ENCODE peak calls at places on chromosomes 6 and 20, in five cellular contexts. S, D, P, N and B are unnamed samples. For H3K27me3, the result is how much of the 10 kb centered on the place peaks cover.

GRCh38 chr20:64144144-64144912 is 19.9 kb upstream of the MYT1 start:
- DNase-seq in S (no peak), D (no peak), P (no peak), N (no peak), B (no peak)

GRCh38 chr6:154232013-154232920 is 124.3 kb downstream of the IPCEF1 start:
- DNase-seq in S (no peak), D (no peak), P (no peak), N (peak), B (peak)

GRCh38 chr6:25215881-25216280 is 63.3 kb upstream of the CARMIL1 start:
- DNase-seq in S (no peak), D (no peak), P (no peak), N (no peak), B (peak)

GRCh38 chr6:110178626-110179405 is 654 bp downstream of the WASF1 start:
- DNase-seq in S (no peak), D (peak), P (peak), N (peak), B (peak)

GRCh38 chr20:52204136-52204535 is 12.6 kb upstream of the ZFP64 start:
- DNase-seq in S (no peak), D (no peak), P (no peak), N (no peak), B (no peak)

GRCh38 chr20:63261808-63262528 is 7.7 kb upstream of the NKAIN4 start:
- DNase-seq in S (no peak), D (no peak), P (no peak), N (no peak), B (no peak)

GRCh38 chr6:18263561-18264337 is 581 bp downstream of the DEK start:
- DNase-seq in S (no peak), D (peak), P (no peak), N (peak), B (peak)

GRCh38 chr6:45709834-45710233 is 305.8 kb downstream of the CLIC5 start:
- DNase-seq in S (no peak), D (no peak), P (no peak), N (no peak), B (no peak)

GRCh38 chr6:13863699-13864155 is 49.4 kb upstream of the MCUR1 start:
- DNase-seq in S (no peak), D (no peak), P (no peak), N (no peak), B (no peak)

GRCh38 chr6:166301611-166302529 is 6.3 kb downstream of the PRR18 start:
- DNase-seq in S (no peak), D (no peak), P (no peak), N (no peak), B (no peak)

GRCh38 chr6:122187186-122187585 is 212.3 kb upstream of the HSF2 start:
- DNase-seq in S (no peak), D (no peak), P (no peak), N (no peak), B (no peak)

GRCh38 chr20:52105045-52105572 is 86.5 kb downstream of the ZFP64 start:
- DNase-seq in S (no peak), D (no peak), P (peak), N (peak), B (peak)

GRCh38 chr20:54284928-54285704 is 77.2 kb downstream of the PFDN4 start:
- DNase-seq in S (peak), D (no peak), P (no peak), N (no peak), B (no peak)

GRCh38 chr6:90811596-90812226 is 224.8 kb upstream of the MAP3K7 start:
- DNase-seq in S (no peak), D (no peak), P (no peak), N (no peak), B (no peak)

GRCh38 chr6:90083891-90084290 is 189.6 kb downstream of the GJA10 start:
- DNase-seq in S (no peak), D (no peak), P (no peak), N (no peak), B (no peak)

GRCh38 chr20:49186535-49187329 is 1.4 kb downstream of the STAU1 start:
- DNase-seq in S (no peak), D (peak), P (peak), N (peak), B (peak)

GRCh38 chr6:3808759-3809514 is 40.2 kb upstream of the FAM50B start:
- DNase-seq in S (no peak), D (peak), P (no peak), N (peak), B (peak)

GRCh38 chr6:32070814-32071466 is 32.7 kb downstream of the CYP21A2 start:
- DNase-seq in S (no peak), D (peak), P (no peak), N (no peak), B (no peak)

GRCh38 chr6:36204068-36204753 is 7.7 kb downstream of the BRPF3 start:
- DNase-seq in S (no peak), D (no peak), P (no peak), N (no peak), B (no peak)

GRCh38 chr20:64212750-64213149 is 42.8 kb upstream of the PCMTD2 start:
- DNase-seq in S (no peak), D (no peak), P (no peak), N (peak), B (peak)

GRCh38 chr6:37531026-37531425 is 31.3 kb upstream of the CCDC167 start:
- DNase-seq in S (no peak), D (no peak), P (no peak), N (no peak), B (no peak)

GRCh38 chr6:135830971-135831370 is 20.5 kb upstream of the PDE7B start:
- DNase-seq in S (no peak), D (no peak), P (no peak), N (peak), B (peak)

GRCh38 chr6:93412452-93412851 is 6.9 kb downstream of the EPHA7 start:
- DNase-seq in S (no peak), D (no peak), P (no peak), N (no peak), B (no peak)

GRCh38 chr6:127539292-127539691 is 20.2 kb upstream of the MTCL3 start:
- DNase-seq in S (no peak), D (no peak), P (no peak), N (peak), B (peak)

GRCh38 chr6:41049548-41049947 is 3.5 kb upstream of the APOBEC2 start:
- DNase-seq in S (no peak), D (no peak), P (peak), N (no peak), B (peak)

GRCh38 chr6:138397128-138397814 is 6.8 kb upstream of the HEBP2 start:
- DNase-seq in S (no peak), D (no peak), P (no peak), N (peak), B (peak)

GRCh38 chr6:44926556-44926955 is 401.6 kb upstream of the RUNX2 start:
- DNase-seq in S (no peak), D (no peak), P (no peak), N (no peak), B (no peak)

GRCh38 chr6:44730771-44731391 is 343.4 kb downstream of the CDC5L start:
- DNase-seq in S (no peak), D (no peak), P (no peak), N (peak), B (peak)

GRCh38 chr6:17394192-17394611 is 807 bp downstream of the CAP2 start:
- DNase-seq in S (no peak), D (peak), P (peak), N (peak), B (peak)

GRCh38 chr6:162123797-162124196 is 603.8 kb downstream of the PRKN start:
- DNase-seq in S (no peak), D (no peak), P (peak), N (peak), B (no peak)

GRCh38 chr20:41135187-41135887 is 2.0 kb upstream of the PLCG1 start:
- DNase-seq in S (no peak), D (no peak), P (peak), N (no peak), B (peak)

DNA sequence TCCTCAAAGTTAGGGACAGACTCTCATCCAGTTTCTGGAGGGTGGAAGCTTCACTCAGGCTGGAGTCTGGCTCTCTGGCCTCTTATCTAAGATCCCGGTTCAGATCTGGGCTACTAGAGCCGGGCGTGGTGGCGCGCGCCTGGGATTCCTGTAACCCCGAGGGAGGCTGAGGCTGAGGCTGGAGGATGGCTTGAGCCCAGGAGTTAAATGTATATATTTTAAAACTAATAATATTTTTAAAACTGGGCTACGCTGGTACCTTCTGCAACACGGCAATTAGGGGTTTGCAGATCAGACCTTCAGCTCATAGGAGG is 710 bp upstream of the ZNF343 start:
- DNase-seq in S (no peak), D (no peak), P (no peak), N (no peak), B (peak)
- H3K27me3 ChIP-seq in S (under half), D (under half), P (half or more), N (under half), B (under half)

DNA sequence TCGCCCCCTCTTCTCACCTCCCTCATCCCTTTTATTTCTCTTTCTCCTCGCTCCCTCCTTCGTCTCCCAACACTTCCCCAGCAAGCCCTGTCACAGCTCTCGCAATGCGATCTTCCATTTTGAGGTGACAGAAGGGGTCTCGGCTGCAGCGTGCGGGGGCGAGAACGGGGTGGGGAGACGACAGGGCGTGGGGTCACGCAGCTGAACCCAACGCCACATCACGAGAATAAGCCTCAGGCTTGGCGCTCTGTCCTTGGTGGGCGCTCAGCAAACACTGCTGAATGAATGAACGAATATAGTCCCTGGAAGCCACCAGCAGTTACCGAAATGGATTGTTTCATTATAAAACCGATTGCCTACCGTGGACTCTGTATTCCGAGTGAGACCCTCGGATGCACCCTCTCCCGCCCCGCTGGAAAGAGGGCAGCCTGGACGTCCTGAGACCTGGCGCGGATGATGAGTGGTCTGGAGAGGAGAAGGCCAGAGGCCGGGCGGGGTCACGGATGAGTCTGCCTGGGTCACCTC is 3.9 kb downstream of the NRN1 start:
- DNase-seq in S (no peak), D (no peak), P (peak), N (no peak), B (no peak)
- H3K27me3 ChIP-seq in S (half or more), D (under half), P (half or more), N (half or more), B (under half)

GRCh38 chr6:133893324-133893692 is 4.4 kb downstream of the TCF21 start:
- DNase-seq in S (no peak), D (no peak), P (no peak), N (no peak), B (no peak)
- H3K27me3 ChIP-seq in S (half or more), D (under half), P (half or more), N (under half), B (half or more)

GRCh38 chr6:109081516-109081915 is 13.1 kb downstream of the SESN1 start:
- DNase-seq in S (no peak), D (no peak), P (no peak), N (no peak), B (no peak)
- H3K27me3 ChIP-seq in S (under half), D (under half), P (under half), N (under half), B (under half)

DNA sequence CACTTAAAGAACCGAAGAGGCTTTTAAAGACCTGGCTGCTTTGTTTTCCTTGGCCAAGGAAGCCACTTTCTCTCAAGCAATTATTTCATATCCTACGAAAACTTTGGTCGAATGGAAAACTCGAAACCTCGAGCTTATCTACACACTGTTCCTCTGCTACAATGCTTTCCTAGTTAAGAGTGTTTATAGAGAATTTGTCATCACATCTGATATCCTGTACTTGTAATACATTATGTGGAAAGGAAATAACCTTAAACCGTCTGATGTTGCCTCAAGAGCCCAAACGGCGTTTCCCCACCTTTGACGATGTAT is 28.1 kb downstream of the TFAP2B start:
- DNase-seq in S (no peak), D (no peak), P (no peak), N (no peak), B (no peak)
- H3K27me3 ChIP-seq in S (under half), D (under half), P (half or more), N (under half), B (half or more)

GRCh38 chr6:147504848-147505247 is 3.6 kb upstream of the SAMD5 start:
- DNase-seq in S (no peak), D (no peak), P (no peak), N (no peak), B (no peak)
- H3K27me3 ChIP-seq in S (under half), D (under half), P (half or more), N (under half), B (under half)

GRCh38 chr20:37298190-37298939 is 8.9 kb downstream of the MANBAL start:
- DNase-seq in S (no peak), D (peak), P (no peak), N (peak), B (peak)

GRCh38 chr20:37295001-37295400 is 5.5 kb downstream of the MANBAL start:
- DNase-seq in S (peak), D (no peak), P (no peak), N (peak), B (peak)

GRCh38 chr20:37295595-37295994 is 6.1 kb downstream of the MANBAL start:
- DNase-seq in S (peak), D (no peak), P (peak), N (no peak), B (no peak)

GRCh38 chr20:37296371-37296770 is 6.9 kb downstream of the MANBAL start:
- DNase-seq in S (no peak), D (no peak), P (no peak), N (no peak), B (no peak)

GRCh38 chr20:37297066-37297736 is 7.7 kb downstream of the MANBAL start:
- DNase-seq in S (no peak), D (no peak), P (no peak), N (peak), B (peak)
- H3K27me3 ChIP-seq in S (under half), D (under half), P (under half), N (under half), B (under half)

GRCh38 chr6:168343239-168344167 is 23.9 kb upstream of the DACT2 start:
- DNase-seq in S (no peak), D (no peak), P (no peak), N (no peak), B (no peak)

GRCh38 chr6:168344338-168344737 is 24.8 kb upstream of the DACT2 start:
- DNase-seq in S (no peak), D (no peak), P (no peak), N (no peak), B (no peak)

GRCh38 chr6:168340819-168341218 is 21.2 kb upstream of the DACT2 start:
- DNase-seq in S (no peak), D (no peak), P (no peak), N (no peak), B (no peak)

GRCh38 chr6:168341280-168341679 is 21.7 kb upstream of the DACT2 start:
- DNase-seq in S (no peak), D (no peak), P (no peak), N (no peak), B (no peak)

DNA sequence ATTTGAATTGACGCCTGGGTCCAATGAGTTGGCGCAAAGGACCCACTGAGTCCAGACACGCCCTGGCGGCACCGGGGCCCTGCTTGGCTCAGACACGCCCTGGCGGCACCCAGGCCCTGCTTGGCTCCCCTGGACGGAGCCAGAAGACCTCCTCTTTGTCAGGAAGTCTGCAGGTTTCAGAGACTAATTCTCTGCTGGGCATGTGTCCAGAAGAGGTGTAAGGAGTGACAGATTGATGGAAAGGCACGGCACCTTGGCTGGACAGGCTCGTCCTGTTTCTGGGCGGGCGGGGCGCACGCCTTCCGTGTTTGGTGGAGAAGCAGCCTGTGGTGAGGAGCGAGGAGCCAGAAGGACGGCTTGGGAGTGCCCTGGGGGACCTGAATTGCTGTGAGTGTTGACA is 23.0 kb upstream of the DACT2 start:
- DNase-seq in S (no peak), D (no peak), P (no peak), N (no peak), B (no peak)
- H3K27me3 ChIP-seq in S (under half), D (under half), P (under half), N (under half), B (under half)

GRCh38 chr20:38588303-38588702 is 7.3 kb downstream of the ADIG start:
- DNase-seq in S (no peak), D (no peak), P (no peak), N (no peak), B (no peak)
- H3K27me3 ChIP-seq in S (under half), D (under half), P (under half), N (under half), B (under half)